ENCODE peak calls at places on chromosomes 11 and 22, in four cellular contexts. D is activated CD4-positive, CD25-positive, alpha-beta regulatory T cell treated with anti-CD3 and anti-CD28 coated beads, Interleukin-2, amount 50 U/mL, for 72 hours; T is AG04450; F is non-pigmented ciliary epithelial cell. X is an unnamed sample.

GRCh38 chr11:93133710-93134109 is 64.1 kb downstream of the SLC36A4 start:
- DNase-seq in D (no peak), T (peak), F (peak), X (no peak)

GRCh38 chr11:108562746-108563581 is 30.6 kb downstream of the EXPH5 start:
- DNase-seq in D (no peak), T (no peak), F (no peak), X (no peak)

GRCh38 chr11:70608568-70609314 is 210.4 kb downstream of the CTTN start:
- DNase-seq in D (no peak), T (no peak), F (peak), X (no peak)

GRCh38 chr11:1223346-1224108 is 661 bp downstream of the MUC5B start:
- DNase-seq in D (peak), T (no peak), F (no peak), X (no peak)

GRCh38 chr11:130313383-130314183 is 1.1 kb downstream of the ZBTB44 start:
- DNase-seq in D (no peak), T (no peak), F (no peak), X (no peak)

GRCh38 chr11:3043315-3043871 is 13.8 kb downstream of the CARS1 start:
- DNase-seq in D (no peak), T (no peak), F (no peak), X (peak)

GRCh38 chr11:1597331-1597741 is 758 bp downstream of the KRTAP5-2 start:
- DNase-seq in D (no peak), T (no peak), F (no peak), X (no peak)

GRCh38 chr11:125694951-125695350 is 14.3 kb upstream of the ACRV1 start:
- DNase-seq in D (no peak), T (no peak), F (no peak), X (no peak)

GRCh38 chr11:14522801-14523200 is 2.6 kb upstream of the PSMA1 start:
- DNase-seq in D (no peak), T (no peak), F (no peak), X (no peak)

GRCh38 chr11:78392854-78393253 is 24.8 kb downstream of the GAB2 start:
- DNase-seq in D (no peak), T (no peak), F (no peak), X (no peak)

GRCh38 chr22:45731798-45732495 is 60.3 kb downstream of the ATXN10 start:
- DNase-seq in D (no peak), T (no peak), F (no peak), X (no peak)

GRCh38 chr22:48600171-48600570 is 1227.5 kb downstream of the BRD1 start:
- DNase-seq in D (no peak), T (no peak), F (no peak), X (no peak)

GRCh38 chr11:2655834-2656622 is 43.8 kb downstream of the KCNQ1OT1 start:
- DNase-seq in D (no peak), T (no peak), F (peak), X (no peak)

GRCh38 chr11:107493117-107493516 is 35.5 kb upstream of the CWF19L2 start:
- DNase-seq in D (no peak), T (peak), F (peak), X (no peak)

GRCh38 chr11:19561011-19561410 is 151.6 kb upstream of the NAV2 start:
- DNase-seq in D (no peak), T (no peak), F (peak), X (no peak)

GRCh38 chr11:58075781-58076180 is 45.0 kb downstream of the OR6Q1 start:
- DNase-seq in D (no peak), T (no peak), F (no peak), X (peak)

GRCh38 chr22:38941488-38941987 is 15.9 kb upstream of the APOBEC3A start:
- DNase-seq in D (peak), T (no peak), F (no peak), X (no peak)

GRCh38 chr11:68145120-68145866 is 24.1 kb upstream of the CHKA start:
- DNase-seq in D (no peak), T (no peak), F (no peak), X (no peak)

GRCh38 chr22:25745341-25746011 is 3.5 kb downstream of the MYO18B start:
- DNase-seq in D (no peak), T (no peak), F (peak), X (no peak)

GRCh38 chr11:111923351-111923788 is 4.7 kb downstream of the C11orf52 start:
- DNase-seq in D (no peak), T (no peak), F (no peak), X (peak)

X was measured in fibroblast of the conjunctiva.